ENCODE peak calls at places on chromosomes 5 and 9, in four cellular contexts. L is mucosa of descending colon; H is CD8-positive, alpha-beta memory T cell; D is RWPE2. S is an unnamed sample. For H3K4me1, the result is how much of the 10 kb centered on the place peaks cover.

GRCh38 chr5:142972064-142972463 is 201.9 kb downstream of the ARHGAP26 start:
- DNase-seq in L (no peak), H (no peak), D (no peak), S (no peak)

GRCh38 chr5:87329114-87329513 is 61.4 kb downstream of the RASA1 start:
- DNase-seq in L (no peak), H (no peak), D (no peak), S (no peak)

GRCh38 chr5:172454355-172455086 is at the start of gene SH3PXD2B:
- DNase-seq in L (peak), H (peak), D (peak), S (peak)

GRCh38 chr5:57595530-57596098 is 113.0 kb upstream of the ACTBL2 start:
- DNase-seq in L (no peak), H (no peak), D (no peak), S (no peak)

GRCh38 chr9:89254773-89255125 is 56.2 kb upstream of the CKS2 start:
- DNase-seq in L (no peak), H (no peak), D (no peak), S (no peak)

GRCh38 chr5:154519375-154519774 is 41.3 kb upstream of the HAND1 start:
- DNase-seq in L (no peak), H (no peak), D (no peak), S (no peak)

GRCh38 chr5:61362796-61363364 is 30.8 kb downstream of the ZSWIM6 start:
- DNase-seq in L (no peak), H (no peak), D (no peak), S (no peak)

GRCh38 chr9:83981126-83981871 is 694 bp downstream of the RMI1 start:
- DNase-seq in L (peak), H (no peak), D (no peak), S (peak)

GRCh38 chr5:135578685-135579341 is at the start of gene CXCL14:
- DNase-seq in L (peak), H (no peak), D (peak), S (peak)

GRCh38 chr5:42767491-42768105 is 11.0 kb downstream of the CCDC152 start:
- DNase-seq in L (no peak), H (no peak), D (no peak), S (no peak)

GRCh38 chr9:36788534-36788933 is 215.8 kb downstream of the MELK start:
- DNase-seq in L (no peak), H (no peak), D (no peak), S (no peak)

GRCh38 chr9:124366476-124367220 is 48.6 kb downstream of the PSMB7 start:
- DNase-seq in L (no peak), H (no peak), D (no peak), S (no peak)

GRCh38 chr9:37410969-37411785 is 11.3 kb upstream of the GRHPR start:
- DNase-seq in L (no peak), H (no peak), D (no peak), S (no peak)

GRCh38 chr9:134775552-134775951 is 105.1 kb upstream of the FCN2 start:
- DNase-seq in L (no peak), H (no peak), D (no peak), S (no peak)

GRCh38 chr9:37486616-37487544 is 1.1 kb downstream of the POLR1E start:
- DNase-seq in L (no peak), H (no peak), D (no peak), S (no peak)

GRCh38 chr5:122151640-122152039 is 22.3 kb downstream of the ZNF474 start:
- DNase-seq in L (no peak), H (no peak), D (no peak), S (no peak)

GRCh38 chr9:19683715-19684114 is 105.1 kb downstream of the SLC24A2 start:
- DNase-seq in L (no peak), H (no peak), D (no peak), S (no peak)

GRCh38 chr9:113963017-113963620 is 87.0 kb downstream of the ZNF618 start:
- DNase-seq in L (peak), H (no peak), D (no peak), S (peak)

GRCh38 chr9:78235296-78235770 is 542 bp upstream of the CEP78 start:
- DNase-seq in L (no peak), H (no peak), D (no peak), S (no peak)

GRCh38 chr9:15498246-15499018 is 12.3 kb downstream of the PSIP1 start:
- DNase-seq in L (no peak), H (no peak), D (no peak), S (no peak)

GRCh38 chr9:20382460-20383071 is 239.7 kb downstream of the MLLT3 start:
- DNase-seq in L (peak), H (no peak), D (no peak), S (no peak)

GRCh38 chr9:99178912-99179872 is 42.5 kb downstream of the ALG2 start:
- DNase-seq in L (no peak), H (no peak), D (no peak), S (no peak)

GRCh38 chr9:134683714-134684374 is 42.2 kb downstream of the COL5A1 start:
- DNase-seq in L (no peak), H (no peak), D (peak), S (no peak)

GRCh38 chr9:27365977-27366376 is 69.0 kb upstream of the EQTN start:
- DNase-seq in L (no peak), H (peak), D (no peak), S (no peak)

GRCh38 chr5:15933481-15934207 is 245.9 kb downstream of the MARCHF11 start:
- DNase-seq in L (no peak), H (no peak), D (no peak), S (no peak)

GRCh38 chr9:81542490-81542889 is 146.9 kb downstream of the TLE1 start:
- DNase-seq in L (no peak), H (no peak), D (no peak), S (no peak)

GRCh38 chr9:32577316-32577715 is 4.4 kb upstream of the NDUFB6 start:
- DNase-seq in L (no peak), H (no peak), D (no peak), S (no peak)

GRCh38 chr9:4490705-4491620 is 695 bp downstream of the SLC1A1 start:
- DNase-seq in L (peak), H (no peak), D (no peak), S (peak)

GRCh38 chr5:131769337-131769736 is 27.5 kb downstream of the FNIP1 start:
- DNase-seq in L (no peak), H (no peak), D (no peak), S (no peak)

GRCh38 chr5:19488786-19489185 is 499.2 kb downstream of the CDH18 start:
- DNase-seq in L (no peak), H (no peak), D (no peak), S (no peak)

GRCh38 chr9:99231708-99232107 is 9.6 kb downstream of the SEC61B start:
- DNase-seq in L (peak), H (no peak), D (no peak), S (no peak)

GRCh38 chr5:158722940-158723339 is 376.8 kb downstream of the EBF1 start:
- DNase-seq in L (no peak), H (no peak), D (no peak), S (no peak)

GRCh38 chr5:141908796-141909195 is 14.9 kb upstream of the DELE1 start:
- DNase-seq in L (no peak), H (no peak), D (no peak), S (no peak)

GRCh38 chr5:76455531-76456132 is 52.5 kb downstream of the IQGAP2 start:
- DNase-seq in L (no peak), H (no peak), D (no peak), S (no peak)

GRCh38 chr5:53206562-53206961 is 97.0 kb upstream of the MOCS2 start:
- DNase-seq in L (no peak), H (no peak), D (no peak), S (no peak)

GRCh38 chr5:5221731-5222130 is 81.6 kb downstream of the ADAMTS16 start:
- DNase-seq in L (no peak), H (no peak), D (no peak), S (no peak)

GRCh38 chr9:77712533-77713130 is 64.5 kb upstream of the GNA14 start:
- DNase-seq in L (no peak), H (no peak), D (no peak), S (no peak)

GRCh38 chr9:124256517-124257069 is 1.2 kb upstream of the NEK6 start:
- DNase-seq in L (no peak), H (no peak), D (no peak), S (no peak)

DNA sequence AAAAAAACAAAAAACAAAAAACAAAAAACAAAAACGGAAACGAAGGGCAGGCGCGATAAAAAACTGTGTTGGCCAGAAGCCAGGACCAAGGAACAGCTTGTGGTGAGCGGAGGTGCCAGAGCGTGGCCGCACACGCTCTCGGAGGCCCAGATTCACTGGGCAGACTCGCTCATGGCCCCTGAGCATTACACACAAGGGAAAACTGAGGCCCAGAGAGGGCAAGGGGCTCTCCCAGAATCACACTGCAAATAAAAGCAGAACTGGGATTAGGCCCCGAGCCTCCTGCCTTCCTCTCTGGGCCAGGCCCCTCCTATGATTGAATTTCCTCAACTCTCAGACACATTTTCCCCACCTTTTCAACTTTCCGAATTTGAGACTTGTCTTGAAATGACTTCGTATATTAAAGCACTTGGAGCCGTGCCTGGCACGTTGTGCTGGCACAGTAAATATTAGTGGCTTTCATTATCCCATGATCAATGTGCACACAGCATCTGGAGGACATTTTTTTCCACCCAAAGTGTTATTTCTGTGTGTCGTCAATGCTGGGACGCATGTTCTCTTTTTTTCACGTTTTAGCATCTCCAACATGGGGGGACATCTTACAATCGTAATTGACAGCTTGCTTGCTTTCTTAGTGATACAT is 7.4 kb downstream of the FIBCD1 start:
- DNase-seq in L (no peak), H (no peak), D (no peak), S (no peak)
- H3K4me1 ChIP-seq in L (under half), H (under half), D (half or more), S (under half)

GRCh38 chr5:1253456-1254105 is 28.4 kb downstream of the SLC6A18 start:
- DNase-seq in L (no peak), H (no peak), D (no peak), S (no peak)
- H3K4me1 ChIP-seq in L (under half), H (under half), D (under half), S (under half)

GRCh38 chr9:92762196-92762595 is 2.4 kb downstream of the BICD2 start:
- DNase-seq in L (no peak), H (no peak), D (no peak), S (no peak)
- H3K4me1 ChIP-seq in L (under half), H (under half), D (under half), S (under half)

DNA sequence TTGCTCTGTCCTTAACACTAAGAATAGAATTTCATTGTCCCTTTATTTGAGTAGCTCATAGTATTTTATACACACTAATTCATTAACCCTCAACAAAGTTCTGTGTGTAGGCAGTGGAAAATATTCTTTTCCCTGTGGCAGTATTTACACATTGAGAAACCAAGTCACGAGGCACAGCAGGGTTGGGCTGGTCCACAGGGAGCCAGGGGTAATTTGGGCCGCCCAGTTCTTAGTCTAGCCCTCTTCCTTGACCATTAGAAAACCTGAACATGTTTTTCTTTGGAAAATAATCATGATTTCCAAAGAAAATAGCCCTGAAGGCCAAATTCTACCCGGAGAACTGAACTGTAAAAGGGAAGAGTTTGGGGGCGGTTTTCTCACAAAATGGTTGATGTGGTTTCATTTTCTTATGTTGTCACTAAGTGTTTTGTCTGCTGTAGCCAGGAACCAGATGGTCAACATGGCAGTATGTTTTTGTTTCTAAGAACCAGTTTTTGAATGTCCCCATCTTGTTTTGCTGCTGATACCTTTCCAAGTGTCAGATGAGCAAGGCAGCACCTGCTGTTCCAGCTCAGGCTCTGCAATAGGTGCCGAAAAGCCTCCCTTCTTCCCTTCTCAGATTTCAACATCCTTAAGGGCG is 29.6 kb downstream of the ARHGEF28 start:
- DNase-seq in L (no peak), H (no peak), D (no peak), S (no peak)
- H3K4me1 ChIP-seq in L (under half), H (under half), D (half or more), S (under half)

DNA sequence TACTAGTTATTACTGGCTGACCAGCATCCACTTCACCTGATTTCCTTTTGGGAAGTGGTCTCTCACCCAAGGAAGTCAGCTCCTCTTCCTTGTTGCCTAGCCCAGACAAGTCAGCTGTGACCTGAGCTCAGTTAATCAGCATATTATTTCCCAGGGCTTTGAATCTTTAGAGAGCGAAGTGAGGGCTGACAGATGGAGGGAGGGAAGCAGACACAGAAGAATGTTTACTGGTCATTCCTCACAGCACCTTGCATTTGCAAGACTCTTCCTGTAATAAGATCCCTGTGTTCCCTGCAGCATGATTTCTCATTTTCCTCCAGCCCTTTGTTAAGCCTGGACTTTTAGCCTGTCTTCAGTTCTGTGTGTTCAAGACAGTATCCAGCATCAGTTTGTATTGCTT is 50.0 kb downstream of the MAN2A1 start:
- DNase-seq in L (no peak), H (no peak), D (no peak), S (no peak)
- H3K4me1 ChIP-seq in L (under half), H (under half), D (half or more), S (under half)

GRCh38 chr5:119346404-119346803 is 9.4 kb upstream of the TNFAIP8 start:
- DNase-seq in L (no peak), H (no peak), D (no peak), S (no peak)
- H3K4me1 ChIP-seq in L (under half), H (half or more), D (under half), S (under half)

GRCh38 chr5:151683936-151684586 is 2.7 kb downstream of the SPARC start:
- DNase-seq in L (no peak), H (no peak), D (no peak), S (no peak)

GRCh38 chr5:151683444-151683843 is 3.3 kb downstream of the SPARC start:
- DNase-seq in L (no peak), H (no peak), D (no peak), S (no peak)

GRCh38 chr5:151680944-151681427 is 5.7 kb downstream of the SPARC start:
- DNase-seq in L (no peak), H (no peak), D (no peak), S (no peak)

GRCh38 chr5:151682240-151682639 is 4.5 kb downstream of the SPARC start:
- DNase-seq in L (no peak), H (no peak), D (no peak), S (no peak)

DNA sequence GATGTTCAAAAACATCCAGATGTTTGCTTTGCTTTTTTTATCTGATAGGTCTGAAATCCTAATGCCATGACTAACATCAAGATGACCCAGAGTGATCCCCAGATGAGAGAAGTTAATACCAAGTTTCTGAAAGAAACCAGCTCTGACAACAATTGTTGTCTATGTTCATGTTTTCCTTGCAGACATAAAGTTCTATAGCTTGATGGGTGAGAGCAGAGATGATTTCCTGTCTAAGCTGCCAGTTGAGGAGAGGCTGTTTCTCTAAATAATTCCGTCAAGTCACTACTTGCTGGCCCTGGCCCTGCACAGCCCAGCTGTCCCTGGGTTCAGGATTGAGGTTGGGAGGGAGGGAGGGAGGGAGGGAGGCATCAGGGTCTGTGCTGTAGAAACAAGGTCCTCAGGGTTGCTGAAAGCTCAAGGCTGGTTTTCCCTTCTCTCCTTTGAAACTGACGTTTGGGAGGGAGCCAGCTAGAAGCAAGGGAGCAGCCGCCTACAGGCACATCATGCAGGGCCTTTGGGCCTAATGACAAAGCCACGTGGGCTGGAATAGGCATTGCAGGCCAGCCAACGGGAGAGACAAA is 3.9 kb downstream of the SPARC start:
- DNase-seq in L (no peak), H (no peak), D (no peak), S (no peak)
- H3K4me1 ChIP-seq in L (under half), H (under half), D (under half), S (under half)

S was measured in colonic mucosa.